ENCODE peak calls at places on chromosome 9, in ten cellular contexts. O is dorsolateral prefrontal cortex; Y is cardiac fibroblast; G is AG04449; W is ovary; E is heart right ventricle; A is tibial artery; L is AG04450; K is OCI-LY7; I is CD8-positive, alpha-beta T cell. V is an unnamed sample.
A peak's percentile ranks its signal among the peaks of the same experiment; 100 is the strongest.

GRCh38 chr9:112050544-112051475 is 124.3 kb downstream of the SUSD1 start:
- DNase-seq in I (no peak), L (peak; percentile 92), K (no peak), W (no peak), E (peak; percentile 61), O (no peak), G (peak; percentile 93), A (no peak), Y (peak; percentile 98), V (peak; percentile 98)

GRCh38 chr9:126618590-126619335 is 5.0 kb downstream of the LMX1B start:
- DNase-seq in E (no peak), Y (no peak), L (no peak), I (no peak), O (no peak), G (no peak), W (no peak), A (no peak), K (no peak), V (no peak)

GRCh38 chr9:119365291-119366027 is 3.8 kb downstream of the BRINP1 start:
- DNase-seq in Y (peak; percentile 3), A (no peak), E (peak; percentile 14), I (no peak), L (no peak), G (no peak), K (peak; percentile 37), W (no peak), O (peak; percentile 57), V (no peak)

GRCh38 chr9:100186356-100186755 is 87.3 kb downstream of the INVS start:
- DNase-seq in Y (no peak), K (no peak), L (no peak), E (no peak), G (no peak), O (no peak), I (no peak), W (no peak), A (no peak), V (no peak)

GRCh38 chr9:69044226-69045219 is 9.0 kb downstream of the FXN start:
- DNase-seq in K (no peak), O (no peak), G (no peak), W (no peak), L (no peak), A (peak; percentile 29), E (no peak), I (no peak), Y (peak; percentile 71), V (no peak)

GRCh38 chr9:74404620-74405019 is 92.5 kb upstream of the RORB start:
- DNase-seq in O (no peak), W (no peak), E (no peak), K (peak; percentile 1), Y (no peak), A (no peak), L (no peak), G (no peak), I (no peak), V (no peak)

GRCh38 chr9:96661711-96662110 is 6.6 kb upstream of the PRXL2C start:
- DNase-seq in G (no peak), A (no peak), I (no peak), E (no peak), K (no peak), Y (peak; percentile 8), W (no peak), O (no peak), L (no peak), V (no peak)

GRCh38 chr9:113530022-113530635 is 66.6 kb downstream of the RGS3 start:
- DNase-seq in A (peak; percentile 40), L (no peak), K (no peak), E (no peak), I (no peak), W (no peak), G (no peak), Y (no peak), O (no peak), V (no peak)

GRCh38 chr9:4238522-4238921 is 61.3 kb downstream of the GLIS3 start:
- DNase-seq in W (no peak), O (no peak), I (no peak), E (no peak), A (no peak), G (no peak), Y (peak; percentile 31), L (no peak), K (no peak), V (no peak)

GRCh38 chr9:3868012-3868411 is 342.2 kb upstream of the RFX3 start:
- DNase-seq in E (no peak), O (no peak), L (no peak), G (no peak), Y (no peak), I (no peak), K (no peak), W (no peak), A (no peak), V (no peak)

DNA sequence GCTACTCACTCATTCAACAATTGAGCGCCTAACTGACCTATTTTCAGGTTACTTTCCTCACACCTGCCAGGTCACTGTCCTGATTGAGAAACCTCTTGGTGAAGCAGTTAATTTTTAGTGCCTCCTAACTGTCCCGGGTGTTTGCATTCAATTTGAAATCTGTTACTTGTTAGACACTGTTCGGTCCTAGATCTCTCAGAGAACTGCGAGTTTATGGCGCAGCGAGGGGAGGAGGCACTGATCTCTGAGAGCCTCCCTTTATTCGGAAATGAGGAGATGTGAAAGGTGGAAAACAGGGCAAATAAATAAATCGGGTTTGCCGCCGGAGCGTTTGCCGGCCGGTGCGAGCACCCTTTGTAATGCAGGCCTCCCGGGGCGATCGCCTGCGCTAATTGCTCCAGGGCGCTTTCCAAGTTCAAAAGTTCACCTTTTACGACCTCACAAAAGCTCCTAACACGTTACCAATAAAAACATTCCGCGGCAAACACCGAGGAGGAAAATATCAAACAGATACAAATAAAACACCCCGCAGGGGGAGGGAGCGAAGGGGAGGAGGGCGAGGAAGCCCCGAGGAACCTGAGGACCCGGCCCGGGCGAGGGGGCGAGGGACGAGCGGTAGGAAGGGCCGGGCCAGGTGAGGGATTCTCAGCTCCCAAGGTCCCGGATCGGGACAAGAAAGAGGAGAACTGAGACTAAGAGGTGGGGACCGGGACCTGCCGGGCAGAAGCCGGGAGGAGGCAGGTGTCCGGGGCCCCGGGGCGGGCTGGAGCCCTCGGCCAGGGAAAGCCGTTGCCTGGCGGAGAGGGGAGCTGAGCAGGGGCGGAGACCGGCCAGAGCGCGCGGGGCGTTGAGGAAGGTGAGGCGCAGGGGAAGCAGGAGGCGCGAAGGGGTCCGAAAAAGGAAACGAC is 1.4 kb downstream of the NR6A1 start:
- DNase-seq in O (no peak), G (no peak), L (no peak), A (no peak), E (no peak), W (peak; percentile 63), I (no peak), Y (no peak), K (peak; percentile 47), V (peak; percentile 23)
- H3K4me3 ChIP-seq in O (peak overlapping the region; percentile 81), G (peak overlapping the region; percentile 41), L (no peak overlapping the region), A (peak overlapping the region; percentile 90), E (peak overlapping the region; percentile 93), W (peak overlapping the region; percentile 89), I (peak overlapping the region; percentile 20), Y (peak overlapping the region; percentile 72), K (peak overlapping the region; percentile 84), V (peak overlapping the region; percentile 87)

GRCh38 chr9:2741441-2742158 is 24.3 kb downstream of the KCNV2 start:
- DNase-seq in W (no peak), G (no peak), E (no peak), A (no peak), O (no peak), K (no peak), I (no peak), Y (no peak), L (no peak), V (no peak)
- TF ChIP-seq CTCF in W (no peak), G (no peak), E (no peak), A (no peak), O (no peak), K (no peak), I (no peak), Y (no peak), L (no peak), V (no peak)

DNA sequence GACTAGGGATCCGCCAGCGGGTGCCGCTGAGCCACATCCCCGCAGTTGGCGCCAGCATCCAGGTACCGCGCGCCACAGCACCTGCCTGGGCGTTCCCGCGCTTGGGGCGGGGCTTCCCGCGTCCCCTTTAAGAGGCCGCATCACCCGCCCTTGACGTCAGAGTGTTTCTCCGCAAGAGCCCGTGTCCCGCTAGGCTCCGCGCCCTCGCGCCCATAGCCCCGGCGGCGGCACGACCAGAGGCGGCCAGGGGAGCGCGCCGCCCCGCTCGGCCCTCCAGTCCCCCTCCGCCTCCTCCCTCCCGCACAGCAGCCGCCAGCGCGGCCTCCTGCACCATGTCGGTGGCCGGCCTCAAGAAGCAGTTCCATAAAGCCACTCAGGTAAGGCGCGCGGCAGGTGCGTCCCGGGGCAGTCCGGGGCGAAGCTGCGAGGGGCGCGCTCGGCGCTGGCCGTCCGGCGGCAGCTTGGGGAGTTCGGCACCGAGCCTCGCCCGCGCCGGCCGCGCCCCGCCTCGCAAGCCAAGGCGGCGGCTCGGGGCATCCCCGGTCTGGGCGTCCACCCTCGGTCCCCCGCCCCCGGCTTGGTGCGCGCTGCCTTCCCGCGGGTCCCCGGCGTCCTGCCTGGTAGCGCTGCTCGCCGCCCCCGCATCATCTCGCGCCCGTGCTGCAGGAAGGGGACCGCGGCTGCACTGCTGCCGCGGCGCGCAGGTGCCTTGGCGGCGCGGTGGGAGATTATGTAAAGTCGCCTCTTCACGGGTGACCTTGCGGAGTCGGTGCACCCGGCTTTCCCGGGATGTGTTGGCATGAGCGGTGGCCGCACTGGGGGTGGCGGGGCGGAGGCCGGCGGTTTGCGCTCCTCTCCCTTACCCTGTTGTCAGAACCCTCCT is at the start of gene SH3GL2:
- DNase-seq in A (peak; percentile 61), K (no peak), Y (peak; percentile 16), L (no peak), W (peak; percentile 43), G (no peak), O (peak; percentile 67), I (no peak), E (peak; percentile 28), V (no peak)
- H3K4me3 ChIP-seq in A (peak within 1 kb of the TSS; percentile 38), K (no peak within 1 kb of the TSS), Y (peak within 1 kb of the TSS; percentile 28), L (peak within 1 kb of the TSS; percentile 46), W (peak within 1 kb of the TSS; percentile 44), G (peak within 1 kb of the TSS; percentile 27), O (peak within 1 kb of the TSS; percentile 53), I (no peak within 1 kb of the TSS), E (peak within 1 kb of the TSS; percentile 55), V (peak within 1 kb of the TSS; percentile 46)

GRCh38 chr9:81557957-81558791 is 131.2 kb downstream of the TLE1 start:
- DNase-seq in O (no peak), L (peak; percentile 74), I (no peak), A (no peak), Y (peak; percentile 93), E (peak; percentile 35), G (peak; percentile 58), K (no peak), W (no peak), V (peak; percentile 94)

GRCh38 chr9:81559197-81559596 is 130.2 kb downstream of the TLE1 start:
- DNase-seq in A (no peak), I (no peak), Y (no peak), O (no peak), E (no peak), L (no peak), K (no peak), W (no peak), G (no peak), V (no peak)

GRCh38 chr9:81556923-81557322 is 132.4 kb downstream of the TLE1 start:
- DNase-seq in L (no peak), I (no peak), E (no peak), K (no peak), W (no peak), O (no peak), Y (no peak), A (no peak), G (no peak), V (no peak)

GRCh38 chr9:81559741-81560140 is 129.6 kb downstream of the TLE1 start:
- DNase-seq in G (peak; percentile 84), Y (peak; percentile 94), A (no peak), W (no peak), I (no peak), E (no peak), L (peak; percentile 90), K (no peak), O (no peak), V (peak; percentile 94)

GRCh38 chr9:81557452-81557956 is 131.8 kb downstream of the TLE1 start:
- DNase-seq in W (no peak), A (no peak), K (no peak), E (no peak), Y (peak; percentile 71), I (no peak), L (no peak), O (no peak), G (no peak), V (no peak)
- TF ChIP-seq CTCF in W (no peak), A (no peak), K (no peak), E (no peak), Y (no peak), I (no peak), L (no peak), O (no peak), G (no peak), V (no peak)